ENCODE peak calls at places on chromosomes 7 and 10, in ten cellular contexts. Y is B cell, P is body of pancreas, H is GM10248, T is PC-3, R is psoas muscle, V is Caco-2, A is HCT116, X is Peyer's patch, Q is AG04450. S is an unnamed sample.

GRCh38 chr10:24223953-24224352 is 15.0 kb downstream of the KIAA1217 start:
- DNase-seq in Y (no peak), P (peak; percentile 21), H (no peak), T (no peak), R (no peak), V (peak; percentile 47), A (no peak), X (no peak), Q (no peak), S (no peak)

GRCh38 chr7:2639994-2640830 is 8.4 kb downstream of the TTYH3 start:
- DNase-seq in Y (no peak), P (peak; percentile 65), H (no peak), T (no peak), R (no peak), V (no peak), A (no peak), X (no peak), Q (no peak), S (no peak)

GRCh38 chr7:26574476-26574875 is 282.8 kb downstream of the SNX10 start:
- DNase-seq in Y (no peak), P (no peak), H (no peak), T (peak; percentile 46), R (no peak), V (no peak), A (no peak), X (no peak), Q (no peak), S (no peak)

GRCh38 chr7:54330216-54330800 is 211.9 kb upstream of the VSTM2A start:
- DNase-seq in Y (no peak), P (no peak), H (no peak), T (no peak), R (no peak), V (no peak), A (no peak), X (no peak), Q (no peak), S (no peak)

GRCh38 chr7:902996-903395 is 26.6 kb downstream of the GET4 start:
- DNase-seq in Y (no peak), P (no peak), H (no peak), T (no peak), R (no peak), V (no peak), A (no peak), X (no peak), Q (no peak), S (no peak)

GRCh38 chr10:85851300-85851699 is 515.3 kb downstream of the GRID1 start:
- DNase-seq in Y (no peak), P (no peak), H (no peak), T (no peak), R (no peak), V (no peak), A (peak; percentile 7), X (no peak), Q (no peak), S (no peak)

GRCh38 chr10:70782401-70783055 is 2.6 kb downstream of the TBATA start:
- DNase-seq in Y (no peak), P (no peak), H (no peak), T (no peak), R (no peak), V (no peak), A (no peak), X (no peak), Q (no peak), S (peak; percentile 34)

GRCh38 chr10:72335394-72336258 is 19.1 kb downstream of the DNAJB12 start:
- DNase-seq in Y (no peak), P (peak; percentile 83), H (peak; percentile 68), T (no peak), R (peak; percentile 89), V (no peak), A (no peak), X (peak; percentile 83), Q (no peak), S (no peak)

GRCh38 chr10:4771554-4772201 is 54.3 kb upstream of the AKR1E2 start:
- DNase-seq in Y (no peak), P (no peak), H (no peak), T (peak; percentile 78), R (no peak), V (no peak), A (no peak), X (no peak), Q (peak; percentile 63), S (no peak)

GRCh38 chr7:1758417-1758858 is 88.4 kb downstream of the ELFN1 start:
- DNase-seq in Y (no peak), P (peak; percentile 46), H (no peak), T (peak; percentile 68), R (peak; percentile 76), V (peak; percentile 48), A (peak; percentile 56), X (no peak), Q (no peak), S (no peak)

DNA sequence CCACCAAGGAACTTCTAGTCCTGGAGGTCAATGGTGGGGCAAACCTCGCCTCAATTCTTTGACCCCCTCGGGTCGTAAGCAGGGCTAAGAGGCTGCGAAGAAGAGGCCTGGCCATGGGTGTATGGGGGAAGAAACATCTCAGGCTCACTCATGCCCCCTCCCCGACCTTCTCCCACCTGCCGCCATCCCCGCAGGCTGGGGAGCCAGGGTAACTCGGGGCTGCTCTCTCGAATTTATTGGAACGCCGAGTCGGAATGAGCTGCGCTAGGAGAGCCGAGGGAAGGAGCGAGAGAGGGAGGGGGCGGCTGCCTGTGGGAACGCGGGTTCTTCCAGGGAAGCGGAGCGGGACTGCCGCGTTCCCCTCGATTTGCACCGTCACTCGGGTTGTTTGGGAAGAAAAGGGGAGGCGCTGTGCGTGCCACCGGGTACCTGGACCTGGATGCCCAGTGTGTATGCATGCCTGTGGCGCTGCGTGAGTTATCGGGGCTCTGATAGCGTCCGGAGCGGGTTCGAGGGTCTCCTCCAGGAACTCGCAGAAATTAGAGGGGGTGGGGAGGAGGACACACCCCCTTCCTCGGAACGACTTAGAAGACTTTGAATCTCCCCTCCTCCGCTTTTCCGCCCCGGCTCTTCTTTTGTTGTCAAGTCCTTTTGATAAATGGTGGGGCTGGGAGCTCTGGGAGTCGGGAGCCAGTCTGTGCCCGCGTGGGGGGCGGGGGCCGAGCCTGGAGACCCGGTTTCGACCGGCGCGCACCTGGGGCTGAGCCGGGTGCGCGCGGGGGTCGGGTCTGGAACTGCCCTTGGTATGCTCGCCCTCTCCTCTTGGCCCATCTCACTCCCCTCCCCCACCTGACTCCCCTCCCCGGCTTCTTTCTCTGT is 1.8 kb upstream of the ZNF503 start:
- DNase-seq in Y (peak; percentile 48), P (peak; percentile 68), H (no peak), T (peak; percentile 65), R (peak; percentile 62), V (peak; percentile 80), A (no peak), X (no peak), Q (no peak), S (peak; percentile 68)
- TF ChIP-seq CTCF in Y (no peak), P (no peak), H (no peak), T (peak; percentile 30), R (no peak), V (no peak), A (no peak), X (no peak), Q (no peak), S (no peak)

DNA sequence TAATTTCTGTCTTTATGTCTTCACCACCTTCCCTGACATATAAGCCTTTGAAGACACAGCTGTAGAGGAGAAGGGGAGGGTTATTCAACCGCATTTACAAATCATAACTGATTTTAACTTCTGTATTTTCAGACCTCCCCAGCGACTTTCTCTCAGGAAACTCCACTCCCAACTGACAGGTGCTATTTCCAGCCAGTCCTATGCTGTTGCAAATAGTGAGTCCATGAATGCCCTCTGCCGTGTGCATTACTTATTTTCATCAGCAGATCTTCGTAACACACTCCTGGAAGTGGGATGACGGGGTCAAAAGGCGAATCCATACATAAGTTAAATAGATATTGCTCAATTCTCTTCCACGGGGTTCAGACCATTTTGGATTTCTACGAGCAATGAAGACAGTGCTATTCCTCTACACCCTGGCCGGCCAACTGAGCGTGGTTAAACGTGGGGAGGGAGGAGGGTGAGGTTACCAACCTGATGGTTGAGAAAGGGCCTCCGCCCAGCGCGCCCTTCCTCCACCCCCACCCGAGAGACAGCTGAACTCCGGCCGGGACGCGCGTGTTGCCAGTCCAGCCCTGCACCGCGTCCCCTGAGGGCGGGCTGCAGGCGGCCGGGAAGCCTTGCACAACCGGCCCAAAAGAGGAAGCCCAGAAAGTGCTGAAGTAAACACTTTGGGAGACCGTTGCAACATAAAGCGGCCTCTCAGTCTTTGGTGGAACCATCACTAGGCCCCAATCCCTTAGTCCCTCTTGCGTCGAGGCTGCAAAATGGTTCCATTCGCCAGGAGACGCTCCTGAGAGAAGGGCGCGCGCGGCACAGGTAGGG is at the start of gene APBB1IP:
- DNase-seq in Y (peak; percentile 71), P (peak; percentile 40), H (peak; percentile 60), T (no peak), R (peak; percentile 88), V (no peak), A (no peak), X (peak; percentile 81), Q (no peak), S (no peak)
- TF ChIP-seq CTCF in Y (no peak), P (no peak), H (peak; percentile 11), T (no peak), R (no peak), V (no peak), A (no peak), X (no peak), Q (no peak), S (no peak)

DNA sequence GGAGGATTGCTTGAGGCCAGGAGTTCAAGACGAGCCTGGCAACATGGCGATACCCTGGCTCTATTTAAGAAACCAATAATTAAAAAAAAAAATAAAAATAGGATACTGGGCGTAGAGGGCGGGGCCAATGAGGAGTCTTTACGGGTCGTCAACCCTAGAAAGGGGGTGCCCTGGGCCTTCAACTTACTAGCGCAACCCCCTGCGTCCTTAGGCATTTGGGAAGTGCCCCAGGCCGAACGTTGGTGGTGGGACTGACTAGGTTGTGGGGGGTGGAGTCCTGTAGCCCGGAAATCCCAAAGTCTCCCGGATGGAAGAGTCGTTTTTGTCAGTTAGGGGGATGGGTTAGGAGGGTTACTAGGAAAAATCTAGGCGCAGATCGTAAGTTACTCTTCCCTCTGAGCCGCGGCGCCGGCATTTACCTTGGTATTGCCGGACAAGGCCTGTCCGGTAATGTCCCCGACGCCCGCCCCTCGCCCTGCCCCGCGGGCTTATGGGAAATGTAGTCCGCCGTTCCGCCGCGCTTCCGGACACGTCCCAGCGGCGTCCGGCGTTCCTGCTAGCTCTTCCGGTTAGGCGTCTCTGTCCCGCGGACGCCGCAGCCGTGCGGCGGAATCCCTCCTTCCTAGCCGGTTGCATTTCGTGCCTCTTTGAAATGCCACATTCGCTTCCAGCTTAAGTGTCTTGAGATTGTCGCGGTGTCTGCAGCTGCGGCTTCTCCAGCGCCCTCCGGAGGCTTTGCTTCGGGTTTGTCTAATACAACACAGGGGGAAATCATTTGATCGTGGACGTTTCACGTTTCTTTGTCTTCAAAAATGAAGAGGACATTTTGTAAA is 1.3 kb upstream of the ACBD5 start:
- DNase-seq in Y (peak; percentile 79), P (peak; percentile 92), H (peak; percentile 88), T (peak; percentile 91), R (peak; percentile 96), V (peak; percentile 97), A (peak; percentile 87), X (peak; percentile 88), Q (peak; percentile 81), S (peak; percentile 86)
- TF ChIP-seq CTCF in Y (no peak), P (no peak), H (peak; percentile 16), T (peak; percentile 33), R (peak; percentile 27), V (peak; percentile 43), A (peak; percentile 10), X (peak; percentile 16), Q (peak; percentile 29), S (peak; percentile 23)

GRCh38 chr7:116293139-116293538 is 82.8 kb downstream of the TES start:
- DNase-seq in Y (no peak), P (no peak), H (no peak), T (no peak), R (no peak), V (no peak), A (no peak), X (no peak), Q (no peak), S (no peak)
- TF ChIP-seq CTCF in Y (no peak), P (no peak), H (no peak), T (peak; percentile 42), R (no peak), V (peak; percentile 5), A (no peak), X (no peak), Q (peak; percentile 16), S (no peak)

S was measured in mesothelial cell of epicardium.